ENCODE peak calls at places on chromosome 10, in four cellular contexts. One of them, this sample, is unnamed.

GRCh38 chr10:6109444-6109775 is 20.6 kb downstream of the RBM17 start:
- DNase-seq in heart right ventricle: no peak
- DNase-seq in CD4-positive, alpha-beta memory T cell: no peak
- DNase-seq in Panc1: no peak
- DNase-seq in this sample: no peak

GRCh38 chr10:34584164-34584563 is 230.9 kb downstream of the PARD3 start:
- DNase-seq in heart right ventricle: no peak
- DNase-seq in CD4-positive, alpha-beta memory T cell: no peak
- DNase-seq in Panc1: no peak
- DNase-seq in this sample: no peak

GRCh38 chr10:132687893-132688579 is 97.9 kb downstream of the NKX6-2 start:
- DNase-seq in heart right ventricle: no peak
- DNase-seq in CD4-positive, alpha-beta memory T cell: no peak
- DNase-seq in Panc1: no peak
- DNase-seq in this sample: no peak

GRCh38 chr10:132398566-132398991 is 1.6 kb downstream of the PWWP2B start:
- DNase-seq in heart right ventricle: peak
- DNase-seq in CD4-positive, alpha-beta memory T cell: no peak
- DNase-seq in Panc1: no peak
- DNase-seq in this sample: no peak

GRCh38 chr10:60399343-60399742 is 9.7 kb upstream of the ANK3 start:
- DNase-seq in heart right ventricle: no peak
- DNase-seq in CD4-positive, alpha-beta memory T cell: no peak
- DNase-seq in Panc1: no peak
- DNase-seq in this sample: no peak

GRCh38 chr10:71264345-71265200 is 52.2 kb downstream of the UNC5B start:
- DNase-seq in heart right ventricle: no peak
- DNase-seq in CD4-positive, alpha-beta memory T cell: no peak
- DNase-seq in Panc1: no peak
- DNase-seq in this sample: no peak

GRCh38 chr10:6239213-6239991 is 36.7 kb downstream of the PFKFB3 start:
- DNase-seq in heart right ventricle: no peak
- DNase-seq in CD4-positive, alpha-beta memory T cell: peak
- DNase-seq in Panc1: peak
- DNase-seq in this sample: no peak

GRCh38 chr10:116124777-116125176 is 148.2 kb downstream of the GFRA1 start:
- DNase-seq in heart right ventricle: no peak
- DNase-seq in CD4-positive, alpha-beta memory T cell: no peak
- DNase-seq in Panc1: no peak
- DNase-seq in this sample: no peak

GRCh38 chr10:99524736-99525380 is 7.9 kb upstream of the NKX2-3 start:
- DNase-seq in heart right ventricle: no peak
- DNase-seq in CD4-positive, alpha-beta memory T cell: no peak
- DNase-seq in Panc1: no peak
- DNase-seq in this sample: peak

GRCh38 chr10:110207805-110208613 is 604 bp downstream of the MXI1 start:
- DNase-seq in heart right ventricle: peak
- DNase-seq in CD4-positive, alpha-beta memory T cell: peak
- DNase-seq in Panc1: no peak
- DNase-seq in this sample: peak

GRCh38 chr10:25405871-25406270 is 231.1 kb downstream of the GPR158 start:
- DNase-seq in heart right ventricle: no peak
- DNase-seq in CD4-positive, alpha-beta memory T cell: no peak
- DNase-seq in Panc1: no peak
- DNase-seq in this sample: no peak

GRCh38 chr10:110706690-110707098 is 62.6 kb downstream of the RBM20 start:
- DNase-seq in heart right ventricle: no peak
- DNase-seq in CD4-positive, alpha-beta memory T cell: no peak
- DNase-seq in Panc1: no peak
- DNase-seq in this sample: peak

GRCh38 chr10:128843972-128844371 is 623.1 kb upstream of the MGMT start:
- DNase-seq in heart right ventricle: no peak
- DNase-seq in CD4-positive, alpha-beta memory T cell: no peak
- DNase-seq in Panc1: no peak
- DNase-seq in this sample: no peak

GRCh38 chr10:126156012-126156411 is 232.3 kb downstream of the ADAM12 start:
- DNase-seq in heart right ventricle: no peak
- DNase-seq in CD4-positive, alpha-beta memory T cell: no peak
- DNase-seq in Panc1: no peak
- DNase-seq in this sample: no peak

GRCh38 chr10:132251928-132252327 is 55.8 kb downstream of the STK32C start:
- DNase-seq in heart right ventricle: no peak
- DNase-seq in CD4-positive, alpha-beta memory T cell: no peak
- DNase-seq in Panc1: no peak
- DNase-seq in this sample: no peak

GRCh38 chr10:88379575-88379974 is 203.5 kb downstream of the RNLS start:
- DNase-seq in heart right ventricle: no peak
- DNase-seq in CD4-positive, alpha-beta memory T cell: no peak
- DNase-seq in Panc1: no peak
- DNase-seq in this sample: no peak

GRCh38 chr10:50394832-50395231 is 143.5 kb upstream of the ASAH2 start:
- DNase-seq in heart right ventricle: no peak
- DNase-seq in CD4-positive, alpha-beta memory T cell: no peak
- DNase-seq in Panc1: no peak
- DNase-seq in this sample: no peak

GRCh38 chr10:36578306-36578705 is 547.1 kb upstream of the ANKRD30A start:
- DNase-seq in heart right ventricle: no peak
- DNase-seq in CD4-positive, alpha-beta memory T cell: no peak
- DNase-seq in Panc1: peak
- DNase-seq in this sample: no peak

GRCh38 chr10:117364121-117364960 is 10.9 kb downstream of the PDZD8 start:
- DNase-seq in heart right ventricle: no peak
- DNase-seq in CD4-positive, alpha-beta memory T cell: no peak
- DNase-seq in Panc1: no peak
- DNase-seq in this sample: no peak

GRCh38 chr10:13039761-13040160 is 38.2 kb upstream of the CCDC3 start:
- DNase-seq in heart right ventricle: no peak
- DNase-seq in CD4-positive, alpha-beta memory T cell: no peak
- DNase-seq in Panc1: no peak
- DNase-seq in this sample: no peak
- H3K4me3 ChIP-seq in heart right ventricle: no peak
- H3K4me3 ChIP-seq in CD4-positive, alpha-beta memory T cell: no peak
- H3K4me3 ChIP-seq in Panc1: no peak
- H3K4me3 ChIP-seq in this sample: no peak

DNA sequence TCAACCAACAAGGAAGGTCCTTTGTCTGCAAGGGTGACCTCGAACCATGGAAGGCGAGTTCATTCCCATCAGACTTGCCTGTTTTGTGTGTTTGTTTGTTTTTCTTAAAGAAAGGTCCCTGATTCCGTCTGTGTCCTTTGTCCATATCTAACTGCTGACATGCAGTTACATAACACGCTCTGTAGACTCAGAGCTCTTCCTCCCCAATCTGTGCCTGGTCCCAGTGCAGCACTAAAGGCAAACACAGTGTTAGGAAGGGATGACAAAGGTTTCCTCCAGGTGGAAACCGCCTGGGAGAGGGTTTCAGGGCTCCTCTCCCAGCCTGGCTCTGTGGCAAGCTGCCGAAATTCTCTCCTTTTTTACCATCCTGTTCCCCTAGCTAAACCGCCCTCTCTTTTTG is 13.4 kb downstream of the JCAD start:
- DNase-seq in heart right ventricle: no peak
- DNase-seq in CD4-positive, alpha-beta memory T cell: no peak
- DNase-seq in Panc1: no peak
- DNase-seq in this sample: no peak
- H3K4me3 ChIP-seq in heart right ventricle: no peak
- H3K4me3 ChIP-seq in CD4-positive, alpha-beta memory T cell: no peak
- H3K4me3 ChIP-seq in Panc1: no peak
- H3K4me3 ChIP-seq in this sample: no peak

DNA sequence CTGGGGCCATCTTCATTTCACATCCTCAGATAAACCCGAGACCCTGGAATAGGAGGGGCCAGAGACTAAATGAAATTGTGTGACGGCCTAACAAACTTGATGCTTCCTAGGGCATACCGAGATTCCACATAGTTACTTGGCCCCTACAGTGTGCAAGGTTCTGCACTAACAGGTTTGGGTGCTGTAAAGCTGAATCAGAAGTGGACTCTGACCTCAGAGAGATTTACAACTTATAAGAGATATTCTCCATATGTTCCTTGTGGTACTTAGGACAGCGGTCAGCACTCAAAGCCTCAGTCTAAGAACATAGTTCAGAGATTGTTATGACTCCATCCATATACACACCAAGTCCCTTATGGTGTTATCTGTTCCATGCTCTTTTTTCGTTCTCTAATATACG is 55.1 kb upstream of the FHIP2A start:
- DNase-seq in heart right ventricle: no peak
- DNase-seq in CD4-positive, alpha-beta memory T cell: no peak
- DNase-seq in Panc1: no peak
- DNase-seq in this sample: no peak
- H3K4me3 ChIP-seq in heart right ventricle: peak
- H3K4me3 ChIP-seq in CD4-positive, alpha-beta memory T cell: no peak
- H3K4me3 ChIP-seq in Panc1: peak
- H3K4me3 ChIP-seq in this sample: no peak

DNA sequence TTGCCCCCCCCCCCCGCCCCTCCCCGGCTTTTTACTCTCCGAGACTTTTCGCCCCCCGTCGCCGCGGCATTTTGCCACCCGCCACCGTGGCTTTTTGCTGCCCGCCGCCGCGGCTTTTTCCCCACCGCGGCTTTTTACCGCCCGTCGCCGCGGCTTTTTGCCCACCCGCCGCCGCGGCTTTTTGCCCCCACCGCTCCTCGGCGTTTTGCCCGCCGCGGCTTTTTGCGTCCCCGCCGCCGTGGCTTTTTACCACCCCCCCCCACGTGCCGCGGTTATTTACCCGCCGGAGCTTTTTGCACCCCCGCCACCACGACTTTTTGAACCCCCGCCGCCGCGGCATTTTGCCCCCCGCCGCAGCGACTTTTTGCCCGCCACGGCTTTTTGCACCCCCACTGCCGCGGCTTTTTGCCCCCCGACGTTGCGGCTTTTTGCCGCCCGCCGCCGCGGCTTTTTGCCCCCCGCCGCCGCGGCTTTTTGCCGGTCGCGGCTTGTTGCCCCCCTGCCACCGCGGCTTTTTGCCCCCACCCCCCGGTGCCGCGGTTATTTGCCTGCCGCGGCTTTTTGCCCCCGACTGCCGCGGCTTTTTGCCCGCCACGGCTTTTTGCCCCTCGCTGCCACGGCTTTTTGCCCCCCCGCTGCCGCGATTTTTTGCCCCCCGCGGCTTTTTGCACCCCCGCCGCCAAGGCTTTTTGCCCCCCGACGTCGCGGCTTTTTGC is 461.1 kb downstream of the ZNF33B start:
- DNase-seq in heart right ventricle: no peak
- DNase-seq in CD4-positive, alpha-beta memory T cell: no peak
- DNase-seq in Panc1: no peak
- DNase-seq in this sample: no peak
- H3K4me3 ChIP-seq in heart right ventricle: no peak
- H3K4me3 ChIP-seq in CD4-positive, alpha-beta memory T cell: no peak
- H3K4me3 ChIP-seq in Panc1: no peak
- H3K4me3 ChIP-seq in this sample: no peak

This sample was measured in HAP-1.